ENCODE peak calls at places on chromosomes 6 and 20, in nine cellular contexts. J is stimulated activated CD8-positive, alpha-beta memory T cell treated with anti-CD3 and anti-CD28 coated beads, Interleukin-2, amount 100 ng/mL, for 1 hour; S is M059J; Y is anterior cingulate cortex; X is pancreas; R is stimulated activated CD4-positive, alpha-beta T cell treated with anti-CD3 and anti-CD28 coated beads, Interleukin-4, amount 100 ng/mL, for 24 hours; M is ACHN; H is NCI-H2081; P is NB4. G is an unnamed sample.

GRCh38 chr6:149749594-149750135 is at the start of gene PCMT1:
- DNase-seq in J (peak), S (peak), Y (peak), X (peak), R (peak), M (peak), H (peak), P (peak), G (peak)

GRCh38 chr20:48186447-48186846 is 401.2 kb upstream of the SULF2 start:
- DNase-seq in J (no peak), S (peak), Y (no peak), X (no peak), R (no peak), M (no peak), H (no peak), P (no peak), G (no peak)

GRCh38 chr6:144931172-144932035 is 646.3 kb downstream of the UTRN start:
- DNase-seq in J (no peak), S (peak), Y (no peak), X (no peak), R (peak), M (peak), H (peak), P (peak), G (peak)

GRCh38 chr20:46592580-46593362 is 42.3 kb upstream of the OCSTAMP start:
- DNase-seq in J (no peak), S (no peak), Y (no peak), X (no peak), R (no peak), M (no peak), H (no peak), P (peak), G (no peak)

GRCh38 chr20:63094767-63095499 is 88.2 kb upstream of the BHLHE23 start:
- DNase-seq in J (no peak), S (no peak), Y (no peak), X (peak), R (no peak), M (no peak), H (no peak), P (no peak), G (no peak)

GRCh38 chr6:36545767-36546663 is 1.3 kb downstream of the STK38 start:
- DNase-seq in J (no peak), S (peak), Y (no peak), X (no peak), R (peak), M (peak), H (no peak), P (peak), G (peak)

GRCh38 chr6:40439401-40439800 is 147.8 kb downstream of the LRFN2 start:
- DNase-seq in J (no peak), S (no peak), Y (no peak), X (no peak), R (no peak), M (no peak), H (no peak), P (no peak), G (no peak)

GRCh38 chr6:133396225-133396624 is 155.1 kb downstream of the EYA4 start:
- DNase-seq in J (no peak), S (peak), Y (no peak), X (no peak), R (no peak), M (no peak), H (no peak), P (no peak), G (no peak)

GRCh38 chr6:72941751-72942150 is 283.5 kb downstream of the KHDC1L start:
- DNase-seq in J (no peak), S (no peak), Y (no peak), X (no peak), R (no peak), M (no peak), H (no peak), P (no peak), G (no peak)

GRCh38 chr20:17957505-17958325 is 10.9 kb downstream of the SNX5 start:
- DNase-seq in J (no peak), S (no peak), Y (no peak), X (no peak), R (no peak), M (no peak), H (no peak), P (no peak), G (no peak)

G was measured in AML-193.